ENCODE peak calls at places on chromosomes 16 and 17, in ten cellular contexts. T is adrenal gland, R is NCI-H1417, Y is T-cell, V is left colon, A is HT1080, G is posterior cingulate gyrus, L is GM12878, U is Calu3, B is lung microvascular endothelial cell. O is an unnamed sample.

GRCh38 chr16:21701271-21701670 is 37.5 kb downstream of the OTOA start:
- DNase-seq in R (no peak), B (no peak), G (no peak), T (no peak), V (no peak), U (no peak), A (no peak), L (no peak), Y (no peak), O (no peak)

GRCh38 chr16:79717324-79717848 is 116.8 kb upstream of the MAF start:
- DNase-seq in G (no peak), T (no peak), R (no peak), U (no peak), V (no peak), L (no peak), B (no peak), A (no peak), Y (no peak), O (no peak)

GRCh38 chr17:82096709-82097186 is 1.3 kb downstream of the FASN start:
- DNase-seq in V (no peak), A (no peak), Y (no peak), U (no peak), B (no peak), R (no peak), L (no peak), T (no peak), G (no peak), O (no peak)

GRCh38 chr16:89369266-89369895 is 121.0 kb downstream of the ANKRD11 start:
- DNase-seq in R (no peak), L (no peak), T (no peak), B (no peak), Y (no peak), A (no peak), V (no peak), G (no peak), U (no peak), O (no peak)

GRCh38 chr16:50718061-50718760 is 23.7 kb upstream of the CYLD start:
- DNase-seq in V (no peak), B (no peak), G (no peak), A (peak; percentile 81), Y (no peak), L (no peak), U (no peak), T (no peak), R (no peak), O (no peak)

GRCh38 chr17:5695480-5695879 is 111.2 kb upstream of the NLRP1 start:
- DNase-seq in L (no peak), Y (no peak), T (no peak), A (no peak), B (no peak), U (no peak), V (no peak), R (no peak), G (no peak), O (no peak)

GRCh38 chr17:28953444-28954118 is 2.3 kb upstream of the PHF12 start:
- DNase-seq in R (peak; percentile 62), U (peak; percentile 56), G (peak; percentile 49), A (peak; percentile 40), L (no peak), Y (peak; percentile 17), T (peak; percentile 49), B (peak; percentile 63), V (peak; percentile 58), O (peak; percentile 54)

GRCh38 chr16:19213885-19214284 is 45.8 kb downstream of the SYT17 start:
- DNase-seq in T (no peak), R (peak; percentile 28), L (no peak), Y (no peak), B (no peak), G (no peak), A (no peak), U (no peak), V (no peak), O (no peak)

GRCh38 chr17:43626066-43626465 is 35.7 kb downstream of the MEOX1 start:
- DNase-seq in G (no peak), V (no peak), T (no peak), U (no peak), A (no peak), Y (no peak), B (no peak), L (no peak), R (no peak), O (no peak)

GRCh38 chr16:19029980-19030379 is 37.4 kb upstream of the COQ7 start:
- DNase-seq in G (no peak), R (no peak), A (no peak), T (no peak), B (peak; percentile 72), V (no peak), Y (no peak), L (no peak), U (no peak), O (no peak)

GRCh38 chr16:66549284-66550131 is at the start of gene TK2:
- DNase-seq in L (no peak), B (peak; percentile 85), T (peak; percentile 45), R (peak; percentile 86), G (peak; percentile 52), Y (peak; percentile 13), U (peak; percentile 66), V (peak; percentile 78), A (peak; percentile 58), O (peak; percentile 30)

GRCh38 chr16:12089492-12090161 is 113.1 kb downstream of the SNX29 start:
- DNase-seq in A (peak; percentile 51), U (peak; percentile 60), L (no peak), G (no peak), T (peak; percentile 28), V (peak; percentile 41), R (no peak), Y (no peak), B (peak; percentile 82), O (no peak)

GRCh38 chr17:32658470-32659418 is 172.0 kb downstream of the CDK5R1 start:
- DNase-seq in U (no peak), R (no peak), T (no peak), A (no peak), Y (no peak), B (no peak), V (no peak), L (no peak), G (no peak), O (no peak)

GRCh38 chr16:25374556-25374955 is 116.9 kb upstream of the ZKSCAN2 start:
- DNase-seq in L (no peak), U (no peak), R (no peak), Y (no peak), T (no peak), A (no peak), V (no peak), G (no peak), B (no peak), O (no peak)

GRCh38 chr16:81403208-81403600 is 41.4 kb upstream of the CMIP start:
- DNase-seq in Y (no peak), U (no peak), B (no peak), V (no peak), L (no peak), T (no peak), G (no peak), A (no peak), R (no peak), O (no peak)

GRCh38 chr16:11792404-11793260 is 4.4 kb downstream of the ZC3H7A start:
- DNase-seq in Y (no peak), L (no peak), B (no peak), R (peak; percentile 99), U (no peak), T (no peak), V (peak; percentile 71), G (no peak), A (no peak), O (no peak)

GRCh38 chr17:7440823-7441174 is 1.5 kb downstream of the FGF11 start:
- DNase-seq in G (no peak), V (peak; percentile 27), A (peak; percentile 29), T (peak; percentile 77), U (no peak), B (peak; percentile 34), L (no peak), R (peak; percentile 76), Y (no peak), O (peak; percentile 36)

GRCh38 chr16:84198401-84198800 is 7.4 kb downstream of the ADAD2 start:
- DNase-seq in R (no peak), U (no peak), V (no peak), L (no peak), T (no peak), A (peak; percentile 25), Y (no peak), G (no peak), B (peak; percentile 31), O (peak; percentile 30)

GRCh38 chr17:83175551-83176271 is 96.3 kb downstream of the METRNL start:
- DNase-seq in T (no peak), L (no peak), A (no peak), B (no peak), G (no peak), Y (no peak), V (no peak), U (no peak), R (no peak), O (no peak)

GRCh38 chr17:59753522-59754467 is 46.3 kb downstream of the VMP1 start:
- DNase-seq in R (peak; percentile 91), A (peak; percentile 79), T (no peak), B (peak; percentile 93), L (peak; percentile 73), V (no peak), U (peak; percentile 21), G (no peak), Y (no peak), O (peak; percentile 97)

GRCh38 chr16:56305956-56306565 is 114.8 kb downstream of the GNAO1 start:
- DNase-seq in V (no peak), Y (no peak), U (no peak), A (no peak), T (no peak), R (no peak), B (no peak), L (no peak), G (no peak), O (no peak)

GRCh38 chr17:79485991-79486390 is 124.9 kb downstream of the RBFOX3 start:
- DNase-seq in L (no peak), B (no peak), Y (no peak), T (no peak), R (no peak), G (no peak), V (no peak), U (no peak), A (no peak), O (no peak)

GRCh38 chr16:67245674-67246080 is 1.6 kb downstream of the FHOD1 start:
- DNase-seq in T (peak; percentile 89), L (no peak), A (no peak), G (no peak), B (no peak), V (no peak), Y (no peak), R (no peak), U (no peak), O (peak; percentile 39)

GRCh38 chr17:81028506-81028858 is 6.5 kb upstream of the BAIAP2 start:
- DNase-seq in A (no peak), V (no peak), U (no peak), R (peak; percentile 6), L (no peak), Y (no peak), T (no peak), B (no peak), G (no peak), O (no peak)

GRCh38 chr17:43917016-43917347 is 9.6 kb upstream of the MPP2 start:
- DNase-seq in Y (no peak), A (no peak), R (no peak), L (peak; percentile 36), V (no peak), U (no peak), T (no peak), B (no peak), G (no peak), O (no peak)

GRCh38 chr17:51014129-51014528 is 106.5 kb downstream of the SPAG9 start:
- DNase-seq in L (no peak), A (no peak), T (no peak), R (no peak), Y (no peak), V (no peak), U (no peak), B (no peak), G (no peak), O (no peak)

GRCh38 chr16:5918553-5919127 is 821.0 kb upstream of the EEF2KMT start:
- DNase-seq in V (peak; percentile 66), T (no peak), B (no peak), Y (no peak), R (no peak), G (no peak), L (no peak), A (no peak), U (peak; percentile 58), O (no peak)

GRCh38 chr16:80707686-80708085 is 96.7 kb downstream of the CDYL2 start:
- DNase-seq in V (no peak), Y (no peak), R (no peak), B (no peak), A (peak; percentile 11), U (no peak), T (no peak), G (no peak), L (no peak), O (no peak)

O was measured in PC-3.